ENCODE peak calls at places on chromosomes 13 and 19, in seven cellular contexts. One of them, this sample, is unnamed.

GRCh38 chr19:15379996-15380647 is 535 bp upstream of the AKAP8 start:
- DNase-seq in naive thymus-derived CD4-positive, alpha-beta T cell: no peak
- DNase-seq in fibroblast of lung: peak; percentile 37
- DNase-seq in lung: peak; percentile 63
- DNase-seq in mammary epithelial cell: peak; percentile 69
- DNase-seq in tibial nerve: no peak
- DNase-seq in hepatocyte: peak; percentile 75
- DNase-seq in this sample: peak; percentile 22

GRCh38 chr13:53191091-53191490 is 162.5 kb downstream of the OLFM4 start:
- DNase-seq in naive thymus-derived CD4-positive, alpha-beta T cell: no peak
- DNase-seq in fibroblast of lung: no peak
- DNase-seq in lung: no peak
- DNase-seq in mammary epithelial cell: no peak
- DNase-seq in tibial nerve: no peak
- DNase-seq in hepatocyte: peak; percentile 33
- DNase-seq in this sample: peak; percentile 48

GRCh38 chr13:109271991-109272454 is 514.4 kb downstream of the IRS2 start:
- DNase-seq in naive thymus-derived CD4-positive, alpha-beta T cell: no peak
- DNase-seq in fibroblast of lung: peak; percentile 29
- DNase-seq in lung: no peak
- DNase-seq in mammary epithelial cell: peak; percentile 72
- DNase-seq in tibial nerve: no peak
- DNase-seq in hepatocyte: no peak
- DNase-seq in this sample: peak; percentile 87

GRCh38 chr19:14450168-14450874 is 17.2 kb downstream of the PKN1 start:
- DNase-seq in naive thymus-derived CD4-positive, alpha-beta T cell: peak; percentile 69
- DNase-seq in fibroblast of lung: no peak
- DNase-seq in lung: no peak
- DNase-seq in mammary epithelial cell: no peak
- DNase-seq in tibial nerve: no peak
- DNase-seq in hepatocyte: peak; percentile 37
- DNase-seq in this sample: no peak

GRCh38 chr19:55253842-55254624 is 4.8 kb downstream of the PPP6R1 start:
- DNase-seq in naive thymus-derived CD4-positive, alpha-beta T cell: peak; percentile 77
- DNase-seq in fibroblast of lung: no peak
- DNase-seq in lung: no peak
- DNase-seq in mammary epithelial cell: no peak
- DNase-seq in tibial nerve: no peak
- DNase-seq in hepatocyte: no peak
- DNase-seq in this sample: no peak

GRCh38 chr19:12766051-12766521 is 9.3 kb downstream of the HOOK2 start:
- DNase-seq in naive thymus-derived CD4-positive, alpha-beta T cell: peak; percentile 71
- DNase-seq in fibroblast of lung: peak; percentile 80
- DNase-seq in lung: peak; percentile 88
- DNase-seq in mammary epithelial cell: peak; percentile 76
- DNase-seq in tibial nerve: peak; percentile 65
- DNase-seq in hepatocyte: peak; percentile 85
- DNase-seq in this sample: no peak

GRCh38 chr13:66009241-66009640 is 1220.9 kb downstream of the PCDH9 start:
- DNase-seq in naive thymus-derived CD4-positive, alpha-beta T cell: no peak
- DNase-seq in fibroblast of lung: no peak
- DNase-seq in lung: no peak
- DNase-seq in mammary epithelial cell: no peak
- DNase-seq in tibial nerve: no peak
- DNase-seq in hepatocyte: no peak
- DNase-seq in this sample: no peak

GRCh38 chr13:74889321-74889720 is 592.6 kb downstream of the TBC1D4 start:
- DNase-seq in naive thymus-derived CD4-positive, alpha-beta T cell: no peak
- DNase-seq in fibroblast of lung: peak; percentile 41
- DNase-seq in lung: no peak
- DNase-seq in mammary epithelial cell: peak; percentile 81
- DNase-seq in tibial nerve: no peak
- DNase-seq in hepatocyte: no peak
- DNase-seq in this sample: no peak

GRCh38 chr19:48975947-48976847 is 11.1 kb downstream of the FTL start:
- DNase-seq in naive thymus-derived CD4-positive, alpha-beta T cell: peak; percentile 50
- DNase-seq in fibroblast of lung: no peak
- DNase-seq in lung: no peak
- DNase-seq in mammary epithelial cell: no peak
- DNase-seq in tibial nerve: no peak
- DNase-seq in hepatocyte: no peak
- DNase-seq in this sample: no peak

GRCh38 chr19:21823224-21823623 is 12.8 kb downstream of the ZNF43 start:
- DNase-seq in naive thymus-derived CD4-positive, alpha-beta T cell: no peak
- DNase-seq in fibroblast of lung: no peak
- DNase-seq in lung: no peak
- DNase-seq in mammary epithelial cell: no peak
- DNase-seq in tibial nerve: no peak
- DNase-seq in hepatocyte: no peak
- DNase-seq in this sample: no peak

DNA sequence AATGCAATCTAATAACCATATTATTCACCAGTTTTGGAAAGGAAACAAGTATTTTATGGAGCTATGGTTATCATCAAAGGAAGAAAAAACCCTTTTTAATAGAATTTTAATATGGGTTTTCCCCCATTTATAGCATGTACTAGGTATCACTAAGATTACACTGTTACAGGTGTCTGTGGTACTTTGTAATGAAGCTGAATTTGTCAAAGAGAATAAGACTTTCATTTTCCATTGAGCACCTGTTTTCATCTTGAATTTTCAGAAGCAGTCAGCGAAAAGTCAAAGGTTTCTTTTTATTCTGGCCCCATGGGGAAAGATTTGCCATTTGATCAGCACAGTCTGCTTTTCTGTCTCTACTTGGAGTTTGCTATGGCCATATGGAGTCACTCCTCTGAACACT is 590.1 kb downstream of the DCT start:
- DNase-seq in naive thymus-derived CD4-positive, alpha-beta T cell: no peak
- DNase-seq in fibroblast of lung: no peak
- DNase-seq in lung: no peak
- DNase-seq in mammary epithelial cell: no peak
- DNase-seq in tibial nerve: no peak
- DNase-seq in hepatocyte: no peak
- DNase-seq in this sample: no peak
- H3K27ac ChIP-seq in naive thymus-derived CD4-positive, alpha-beta T cell: no peak overlapping the region
- H3K27ac ChIP-seq in fibroblast of lung: no peak overlapping the region
- H3K27ac ChIP-seq in lung: no peak overlapping the region
- H3K27ac ChIP-seq in mammary epithelial cell: no peak overlapping the region
- H3K27ac ChIP-seq in tibial nerve: no peak overlapping the region
- H3K27ac ChIP-seq in hepatocyte: no peak overlapping the region
- H3K27ac ChIP-seq in this sample: no peak overlapping the region

GRCh38 chr19:53978975-53979801 is 12.2 kb upstream of the CACNG6 start:
- DNase-seq in naive thymus-derived CD4-positive, alpha-beta T cell: no peak
- DNase-seq in fibroblast of lung: no peak
- DNase-seq in lung: no peak
- DNase-seq in mammary epithelial cell: no peak
- DNase-seq in tibial nerve: no peak
- DNase-seq in hepatocyte: no peak
- DNase-seq in this sample: no peak
- H3K27ac ChIP-seq in naive thymus-derived CD4-positive, alpha-beta T cell: no peak overlapping the region
- H3K27ac ChIP-seq in fibroblast of lung: no peak overlapping the region
- H3K27ac ChIP-seq in lung: no peak overlapping the region
- H3K27ac ChIP-seq in mammary epithelial cell: no peak overlapping the region
- H3K27ac ChIP-seq in tibial nerve: no peak overlapping the region
- H3K27ac ChIP-seq in hepatocyte: no peak overlapping the region
- H3K27ac ChIP-seq in this sample: no peak overlapping the region

GRCh38 chr19:1373534-1374249 is 10.0 kb upstream of the NDUFS7 start:
- DNase-seq in naive thymus-derived CD4-positive, alpha-beta T cell: no peak
- DNase-seq in fibroblast of lung: peak; percentile 25
- DNase-seq in lung: no peak
- DNase-seq in mammary epithelial cell: no peak
- DNase-seq in tibial nerve: no peak
- DNase-seq in hepatocyte: peak; percentile 53
- DNase-seq in this sample: no peak
- H3K27ac ChIP-seq in naive thymus-derived CD4-positive, alpha-beta T cell: no peak overlapping the region
- H3K27ac ChIP-seq in fibroblast of lung: peak overlapping the region; percentile 19
- H3K27ac ChIP-seq in lung: peak overlapping the region; percentile 47
- H3K27ac ChIP-seq in mammary epithelial cell: no peak overlapping the region
- H3K27ac ChIP-seq in tibial nerve: no peak overlapping the region
- H3K27ac ChIP-seq in hepatocyte: no peak overlapping the region
- H3K27ac ChIP-seq in this sample: no peak overlapping the region

GRCh38 chr13:67742478-67742877 is 512.3 kb upstream of the PCDH9 start:
- DNase-seq in naive thymus-derived CD4-positive, alpha-beta T cell: no peak
- DNase-seq in fibroblast of lung: no peak
- DNase-seq in lung: no peak
- DNase-seq in mammary epithelial cell: no peak
- DNase-seq in tibial nerve: no peak
- DNase-seq in hepatocyte: no peak
- DNase-seq in this sample: no peak
- H3K27ac ChIP-seq in naive thymus-derived CD4-positive, alpha-beta T cell: no peak overlapping the region
- H3K27ac ChIP-seq in fibroblast of lung: no peak overlapping the region
- H3K27ac ChIP-seq in lung: no peak overlapping the region
- H3K27ac ChIP-seq in mammary epithelial cell: no peak overlapping the region
- H3K27ac ChIP-seq in tibial nerve: no peak overlapping the region
- H3K27ac ChIP-seq in hepatocyte: no peak overlapping the region
- H3K27ac ChIP-seq in this sample: no peak overlapping the region

GRCh38 chr13:33817843-33818661 is at the start of gene RFC3:
- DNase-seq in naive thymus-derived CD4-positive, alpha-beta T cell: peak; percentile 87
- DNase-seq in fibroblast of lung: peak; percentile 96
- DNase-seq in lung: peak; percentile 96
- DNase-seq in mammary epithelial cell: peak; percentile 92
- DNase-seq in tibial nerve: peak; percentile 91
- DNase-seq in hepatocyte: peak; percentile 96
- DNase-seq in this sample: peak; percentile 71
- H3K27ac ChIP-seq in naive thymus-derived CD4-positive, alpha-beta T cell: peak within 1 kb of the TSS; percentile 70
- H3K27ac ChIP-seq in fibroblast of lung: peak within 1 kb of the TSS; percentile 58
- H3K27ac ChIP-seq in lung: peak within 1 kb of the TSS; percentile 82
- H3K27ac ChIP-seq in mammary epithelial cell: peak within 1 kb of the TSS; percentile 91
- H3K27ac ChIP-seq in tibial nerve: peak within 1 kb of the TSS; percentile 59
- H3K27ac ChIP-seq in hepatocyte: peak within 1 kb of the TSS; percentile 86
- H3K27ac ChIP-seq in this sample: peak within 1 kb of the TSS; percentile 37

GRCh38 chr13:98976941-98977340 is 923 bp downstream of the DOCK9 start:
- DNase-seq in naive thymus-derived CD4-positive, alpha-beta T cell: no peak
- DNase-seq in fibroblast of lung: no peak
- DNase-seq in lung: no peak
- DNase-seq in mammary epithelial cell: no peak
- DNase-seq in tibial nerve: no peak
- DNase-seq in hepatocyte: no peak
- DNase-seq in this sample: no peak

GRCh38 chr13:98977568-98978270 is at the start of gene DOCK9:
- DNase-seq in naive thymus-derived CD4-positive, alpha-beta T cell: no peak
- DNase-seq in fibroblast of lung: peak; percentile 72
- DNase-seq in lung: peak; percentile 42
- DNase-seq in mammary epithelial cell: peak; percentile 76
- DNase-seq in tibial nerve: peak; percentile 53
- DNase-seq in hepatocyte: peak; percentile 43
- DNase-seq in this sample: no peak

GRCh38 chr13:98974053-98974452 is 3.8 kb downstream of the DOCK9 start:
- DNase-seq in naive thymus-derived CD4-positive, alpha-beta T cell: no peak
- DNase-seq in fibroblast of lung: no peak
- DNase-seq in lung: no peak
- DNase-seq in mammary epithelial cell: no peak
- DNase-seq in tibial nerve: no peak
- DNase-seq in hepatocyte: no peak
- DNase-seq in this sample: no peak

GRCh38 chr13:98976338-98976737 is 1.5 kb downstream of the DOCK9 start:
- DNase-seq in naive thymus-derived CD4-positive, alpha-beta T cell: no peak
- DNase-seq in fibroblast of lung: peak; percentile 75
- DNase-seq in lung: no peak
- DNase-seq in mammary epithelial cell: no peak
- DNase-seq in tibial nerve: no peak
- DNase-seq in hepatocyte: no peak
- DNase-seq in this sample: no peak

GRCh38 chr13:98975822-98976261 is 2.0 kb downstream of the DOCK9 start:
- DNase-seq in naive thymus-derived CD4-positive, alpha-beta T cell: no peak
- DNase-seq in fibroblast of lung: no peak
- DNase-seq in lung: no peak
- DNase-seq in mammary epithelial cell: no peak
- DNase-seq in tibial nerve: no peak
- DNase-seq in hepatocyte: no peak
- DNase-seq in this sample: no peak
- H3K27ac ChIP-seq in naive thymus-derived CD4-positive, alpha-beta T cell: peak overlapping the region; percentile 30
- H3K27ac ChIP-seq in fibroblast of lung: no peak overlapping the region
- H3K27ac ChIP-seq in lung: peak overlapping the region; percentile 73
- H3K27ac ChIP-seq in mammary epithelial cell: no peak overlapping the region
- H3K27ac ChIP-seq in tibial nerve: peak overlapping the region; percentile 29
- H3K27ac ChIP-seq in hepatocyte: peak overlapping the region; percentile 1
- H3K27ac ChIP-seq in this sample: peak overlapping the region; percentile 90

DNA sequence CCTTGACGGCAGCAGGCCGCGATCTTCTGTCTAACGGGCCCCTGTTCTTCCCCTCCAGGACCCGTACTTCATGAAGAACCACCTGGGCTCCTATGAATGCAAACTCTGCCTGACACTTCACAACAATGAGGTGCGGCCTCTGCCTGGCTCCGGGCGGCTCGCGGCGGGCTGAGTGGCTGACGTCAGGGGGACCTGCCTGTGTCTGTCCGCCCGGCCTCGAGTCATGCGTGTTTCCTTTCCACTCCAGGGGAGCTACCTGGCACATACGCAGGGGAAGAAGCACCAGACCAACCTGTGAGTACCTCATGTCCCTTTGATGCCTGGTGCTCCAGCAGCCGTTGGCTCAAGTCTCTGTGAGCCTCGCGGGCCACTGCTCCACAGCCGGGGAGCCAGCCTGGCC is 4.6 kb upstream of the AMH start:
- DNase-seq in naive thymus-derived CD4-positive, alpha-beta T cell: no peak
- DNase-seq in fibroblast of lung: no peak
- DNase-seq in lung: no peak
- DNase-seq in mammary epithelial cell: no peak
- DNase-seq in tibial nerve: no peak
- DNase-seq in hepatocyte: no peak
- DNase-seq in this sample: no peak
- H3K27ac ChIP-seq in naive thymus-derived CD4-positive, alpha-beta T cell: no peak overlapping the region
- H3K27ac ChIP-seq in fibroblast of lung: no peak overlapping the region
- H3K27ac ChIP-seq in lung: no peak overlapping the region
- H3K27ac ChIP-seq in mammary epithelial cell: no peak overlapping the region
- H3K27ac ChIP-seq in tibial nerve: no peak overlapping the region
- H3K27ac ChIP-seq in hepatocyte: peak overlapping the region; percentile 97
- H3K27ac ChIP-seq in this sample: no peak overlapping the region